ENCODE peak calls at places on chromosome 19, in six cellular contexts. U is HCT116, V is left cardiac atrium, F is heart right ventricle, H is mesendoderm, E is non-pigmented ciliary epithelial cell. B is an unnamed sample.

GRCh38 chr19:7360393-7360984 is 11.8 kb downstream of the ARHGEF18 start:
- DNase-seq in U (no peak), V (no peak), H (no peak), F (no peak), E (no peak), B (no peak)

GRCh38 chr19:48319647-48320537 is 5.5 kb upstream of the EMP3 start:
- DNase-seq in E (no peak), F (peak), U (peak), H (peak), V (peak), B (no peak)

GRCh38 chr19:18433735-18434398 is 4.1 kb downstream of the ISYNA1 start:
- DNase-seq in U (no peak), F (no peak), E (no peak), H (peak), V (no peak), B (no peak)

GRCh38 chr19:38922482-38922881 is 8.1 kb downstream of the SARS2 start:
- DNase-seq in V (no peak), U (no peak), F (no peak), E (no peak), H (no peak), B (no peak)

GRCh38 chr19:43464089-43464775 is 1.2 kb downstream of the LYPD3 start:
- DNase-seq in U (no peak), F (peak), H (no peak), E (no peak), V (peak), B (no peak)

GRCh38 chr19:45782820-45783785 is 813 bp upstream of the DMPK start:
- DNase-seq in H (no peak), V (peak), F (peak), U (no peak), E (no peak), B (no peak)

GRCh38 chr19:737591-738093 is 13.3 kb upstream of the MISP start:
- DNase-seq in V (no peak), F (no peak), H (peak), E (no peak), U (no peak), B (no peak)

GRCh38 chr19:18049390-18049789 is 37.3 kb downstream of the IL12RB1 start:
- DNase-seq in V (peak), F (peak), U (no peak), E (no peak), H (no peak), B (no peak)

GRCh38 chr19:40150170-40150569 is 41.1 kb upstream of the MAP3K10 start:
- DNase-seq in F (no peak), V (no peak), H (no peak), E (no peak), U (no peak), B (no peak)

GRCh38 chr19:9872618-9873242 is 37.6 kb downstream of the PIN1 start:
- DNase-seq in E (no peak), V (no peak), F (no peak), U (no peak), H (no peak), B (no peak)

GRCh38 chr19:38989066-38989605 is 13.6 kb upstream of the FBXO17 start:
- DNase-seq in V (no peak), H (peak), E (no peak), U (no peak), F (no peak), B (no peak)

GRCh38 chr19:32469796-32470195 is 64.2 kb downstream of the DPY19L3 start:
- DNase-seq in H (no peak), F (no peak), E (peak), V (no peak), U (no peak), B (no peak)

GRCh38 chr19:7733376-7733775 is 1.5 kb upstream of the CLEC4G start:
- DNase-seq in U (no peak), F (no peak), E (no peak), H (no peak), V (no peak), B (no peak)

GRCh38 chr19:28494466-28494865 is 718.5 kb downstream of the UQCRFS1 start:
- DNase-seq in E (no peak), V (no peak), F (no peak), H (peak), U (no peak), B (no peak)

GRCh38 chr19:11856568-11857264 is 8.2 kb downstream of the ZNF439 start:
- DNase-seq in V (no peak), E (no peak), H (no peak), F (no peak), U (no peak), B (no peak)

GRCh38 chr19:18153555-18154134 is 682 bp downstream of the PIK3R2 start:
- DNase-seq in U (no peak), V (peak), E (no peak), H (no peak), F (no peak), B (no peak)

GRCh38 chr19:8578642-8579265 is 1.5 kb upstream of the MYO1F start:
- DNase-seq in H (peak), F (peak), E (no peak), V (peak), U (peak), B (no peak)

GRCh38 chr19:44796701-44797115 is 12.2 kb upstream of the BCAM start:
- DNase-seq in E (no peak), F (peak), H (peak), V (peak), U (no peak), B (no peak)

GRCh38 chr19:18867751-18868150 is 28.2 kb downstream of the CERS1 start:
- DNase-seq in U (no peak), H (no peak), F (no peak), V (no peak), E (no peak), B (no peak)

GRCh38 chr19:5228932-5229777 is 111.5 kb downstream of the PTPRS start:
- DNase-seq in V (no peak), F (no peak), H (no peak), E (no peak), U (no peak), B (no peak)

GRCh38 chr19:6224308-6224675 is 55.5 kb downstream of the MLLT1 start:
- DNase-seq in E (no peak), U (no peak), V (no peak), H (no peak), F (no peak), B (no peak)

GRCh38 chr19:5690955-5691204 is 785 bp downstream of the RPL36 start:
- DNase-seq in U (no peak), F (no peak), E (no peak), H (no peak), V (no peak), B (no peak)

GRCh38 chr19:54114340-54114826 is 1.1 kb downstream of the TFPT start:
- DNase-seq in U (no peak), F (peak), V (no peak), E (no peak), H (no peak), B (no peak)

GRCh38 chr19:6802336-6803035 is 30.0 kb downstream of the VAV1 start:
- DNase-seq in H (peak), E (no peak), F (peak), U (peak), V (peak), B (no peak)

GRCh38 chr19:44883962-44884361 is 7.1 kb upstream of the TOMM40 start:
- DNase-seq in H (no peak), F (no peak), E (no peak), V (no peak), U (no peak), B (no peak)

GRCh38 chr19:30374791-30375650 is 2.8 kb downstream of the ZNF536 start:
- DNase-seq in E (no peak), U (no peak), H (peak), V (no peak), F (no peak), B (no peak)

GRCh38 chr19:47633516-47633915 is 24.6 kb downstream of the BICRA start:
- DNase-seq in U (peak), V (no peak), F (no peak), E (no peak), H (no peak), B (peak)

GRCh38 chr19:9917322-9917721 is 19.0 kb downstream of the OLFM2 start:
- DNase-seq in U (peak), V (no peak), F (peak), H (peak), E (no peak), B (no peak)

B was measured in epithelial cell of prostate.